ENCODE peak calls at places on chromosomes 1 and 21, in nine cellular contexts. Z is skeletal muscle cell, W is esophagus squamous epithelium, H is OCI-LY7, E is AG10803, T is adrenal gland, M is aorta, F is HFF-Myc, X is fibroblast of the aortic adventitia. D is an unnamed sample.

GRCh38 chr21:28644762-28645161 is 347.9 kb downstream of the LTN1 start:
- DNase-seq in X (peak), H (no peak), M (no peak), W (no peak), E (peak), Z (no peak), F (no peak), T (no peak), D (no peak)

GRCh38 chr1:100316622-100317021 is 35.7 kb upstream of the CDC14A start:
- DNase-seq in Z (no peak), X (no peak), W (no peak), F (no peak), H (no peak), E (no peak), M (no peak), T (no peak), D (no peak)

GRCh38 chr1:185654199-185654951 is 79.8 kb upstream of the HMCN1 start:
- DNase-seq in Z (no peak), M (no peak), W (no peak), F (no peak), H (no peak), X (no peak), T (no peak), E (peak), D (no peak)

GRCh38 chr21:42513151-42513984 is at the start of gene SLC37A1:
- DNase-seq in M (no peak), Z (no peak), T (no peak), H (peak), W (no peak), E (no peak), X (no peak), F (no peak), D (no peak)

GRCh38 chr1:66576645-66577044 is 42.7 kb downstream of the SGIP1 start:
- DNase-seq in H (no peak), X (peak), E (no peak), F (no peak), Z (no peak), W (no peak), T (no peak), M (no peak), D (peak)

GRCh38 chr21:32726742-32727477 is 903 bp downstream of the SYNJ1 start:
- DNase-seq in F (no peak), T (peak), Z (no peak), M (no peak), E (peak), X (peak), W (no peak), H (peak), D (peak)

GRCh38 chr1:220368352-220369265 is 96.4 kb upstream of the RAB3GAP2 start:
- DNase-seq in H (no peak), T (no peak), E (peak), M (no peak), X (no peak), F (peak), Z (peak), W (no peak), D (no peak)

GRCh38 chr1:26607191-26607590 is 77.6 kb downstream of the RPS6KA1 start:
- DNase-seq in F (no peak), W (no peak), M (no peak), H (no peak), X (peak), Z (no peak), T (no peak), E (peak), D (no peak)

GRCh38 chr1:15139654-15140350 is 13.7 kb upstream of the TMEM51 start:
- DNase-seq in T (peak), F (no peak), W (no peak), E (no peak), M (no peak), H (no peak), X (no peak), Z (no peak), D (peak)

GRCh38 chr1:212287261-212287895 is 2.2 kb downstream of the PPP2R5A start:
- DNase-seq in E (no peak), Z (no peak), W (no peak), M (no peak), X (no peak), F (no peak), H (peak), T (no peak), D (peak)

GRCh38 chr1:3097861-3098260 is 28.9 kb downstream of the PRDM16 start:
- DNase-seq in X (no peak), Z (no peak), W (no peak), M (no peak), F (no peak), T (no peak), E (no peak), H (no peak), D (no peak)

GRCh38 chr1:26697441-26697977 is 1.7 kb downstream of the ARID1A start:
- DNase-seq in M (no peak), H (peak), F (no peak), W (no peak), E (no peak), Z (no peak), T (no peak), X (no peak), D (peak)

GRCh38 chr1:85135456-85135798 is 65.4 kb downstream of the SYDE2 start:
- DNase-seq in H (no peak), F (no peak), T (no peak), X (no peak), W (no peak), E (no peak), M (no peak), Z (no peak), D (no peak)

GRCh38 chr1:1308756-1309524 is 543 bp downstream of the PUSL1 start:
- DNase-seq in T (no peak), E (no peak), Z (no peak), M (no peak), F (no peak), X (no peak), W (no peak), H (peak), D (no peak)

GRCh38 chr1:38488162-38488898 is 371.2 kb downstream of the RRAGC start:
- DNase-seq in F (no peak), W (no peak), X (no peak), Z (no peak), M (no peak), E (no peak), H (no peak), T (no peak), D (no peak)

GRCh38 chr1:229066591-229066990 is 204.3 kb upstream of the RAB4A start:
- DNase-seq in H (no peak), X (no peak), W (no peak), E (no peak), T (no peak), M (no peak), F (no peak), Z (no peak), D (no peak)

GRCh38 chr1:201149400-201149799 is 4.9 kb downstream of the TMEM9 start:
- DNase-seq in H (peak), Z (no peak), W (no peak), F (no peak), M (peak), T (no peak), E (peak), X (peak), D (no peak)

GRCh38 chr1:89900791-89901708 is 80.2 kb downstream of the LRRC8D start:
- DNase-seq in M (no peak), H (peak), T (no peak), Z (no peak), F (no peak), E (no peak), X (no peak), W (no peak), D (no peak)

GRCh38 chr1:66395202-66396061 is 138.5 kb upstream of the SGIP1 start:
- DNase-seq in X (peak), H (no peak), Z (no peak), M (no peak), E (no peak), W (no peak), T (peak), F (no peak), D (no peak)

GRCh38 chr1:151060241-151061011 is at the start of gene MLLT11:
- DNase-seq in X (peak), F (no peak), T (no peak), M (no peak), E (peak), Z (no peak), W (no peak), H (peak), D (peak)

GRCh38 chr1:230248876-230249275 is 177.3 kb downstream of the PGBD5 start:
- DNase-seq in F (no peak), M (no peak), T (no peak), H (no peak), Z (no peak), W (no peak), E (no peak), X (peak), D (no peak)

GRCh38 chr1:4700801-4701200 is 46.4 kb downstream of the AJAP1 start:
- DNase-seq in W (no peak), E (no peak), M (no peak), F (no peak), H (peak), T (no peak), X (no peak), Z (no peak), D (no peak)

GRCh38 chr1:174719194-174719593 is 271.4 kb downstream of the GPR52 start:
- DNase-seq in T (no peak), W (no peak), M (no peak), H (no peak), E (no peak), F (no peak), X (no peak), Z (no peak), D (no peak)

GRCh38 chr1:85495556-85495955 is 30.6 kb upstream of the DDAH1 start:
- DNase-seq in Z (no peak), F (no peak), E (peak), W (no peak), M (no peak), T (no peak), X (peak), H (no peak), D (peak)

GRCh38 chr21:26840912-26841311 is 4.3 kb downstream of the ADAMTS1 start:
- DNase-seq in X (peak), F (no peak), E (peak), W (no peak), T (peak), Z (no peak), H (no peak), M (peak), D (peak)

GRCh38 chr21:34020005-34020847 is 53.2 kb upstream of the MRPS6 start:
- DNase-seq in F (no peak), W (no peak), T (peak), M (no peak), X (peak), E (peak), H (peak), Z (peak), D (peak)

GRCh38 chr21:33266784-33267135 is 593 bp downstream of the IL10RB start:
- DNase-seq in F (no peak), Z (no peak), T (no peak), W (no peak), E (no peak), X (peak), M (no peak), H (peak), D (no peak)

GRCh38 chr21:45876381-45877159 is 105.0 kb upstream of the COL6A1 start:
- DNase-seq in T (no peak), X (no peak), F (no peak), E (peak), M (peak), W (no peak), H (no peak), Z (peak), D (no peak)

GRCh38 chr21:45875881-45876280 is 105.7 kb upstream of the COL6A1 start:
- DNase-seq in M (peak), T (no peak), W (no peak), F (no peak), H (no peak), E (no peak), X (no peak), Z (no peak), D (no peak)

GRCh38 chr21:45875416-45875760 is 106.2 kb upstream of the COL6A1 start:
- DNase-seq in F (no peak), W (no peak), X (no peak), M (peak), T (no peak), H (no peak), Z (no peak), E (no peak), D (no peak)

GRCh38 chr21:45877821-45878469 is 103.6 kb upstream of the COL6A1 start:
- DNase-seq in T (no peak), Z (no peak), W (no peak), F (no peak), H (no peak), M (peak), E (peak), X (no peak), D (peak)

DNA sequence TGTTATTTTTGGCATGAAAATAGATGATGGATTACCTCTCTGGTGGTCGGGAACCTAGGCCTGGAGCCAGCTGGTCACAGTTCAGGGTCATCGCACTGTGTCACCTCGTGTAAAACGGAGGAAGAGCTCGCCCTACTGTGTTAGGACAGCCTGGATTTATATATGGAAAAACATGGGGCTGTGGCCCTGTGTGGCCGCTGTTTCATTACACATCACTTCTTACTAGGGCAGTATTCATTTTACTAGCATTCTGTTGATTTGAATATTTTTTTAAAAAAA is 104.5 kb upstream of the COL6A1 start:
- DNase-seq in T (no peak), M (peak), H (no peak), F (no peak), Z (no peak), E (no peak), W (no peak), X (no peak), D (no peak)
- H3K4me3 ChIP-seq in T (no peak), M (no peak), H (no peak), F (no peak), Z (no peak), E (no peak), W (no peak), X (no peak), D (no peak)

GRCh38 chr1:20184997-20185833 is 681 bp upstream of the UBXN10 start:
- DNase-seq in X (no peak), Z (no peak), F (no peak), E (no peak), T (no peak), M (no peak), W (no peak), H (no peak), D (no peak)
- H3K4me3 ChIP-seq in X (no peak), Z (no peak), F (no peak), E (no peak), T (no peak), M (no peak), W (peak), H (peak), D (no peak)

GRCh38 chr1:153919879-153920852 is 2.6 kb downstream of the GATAD2B start:
- DNase-seq in F (peak), W (no peak), H (peak), E (peak), M (no peak), T (no peak), X (peak), Z (no peak), D (no peak)

GRCh38 chr1:153922076-153922837 is 515 bp downstream of the GATAD2B start:
- DNase-seq in T (no peak), E (no peak), M (peak), X (no peak), H (peak), W (no peak), Z (no peak), F (no peak), D (peak)

GRCh38 chr1:153922838-153923652 is at the start of gene GATAD2B:
- DNase-seq in M (peak), X (peak), E (peak), T (peak), F (peak), W (peak), Z (peak), H (peak), D (peak)

GRCh38 chr1:153921803-153922075 is 1.0 kb downstream of the GATAD2B start:
- DNase-seq in E (no peak), F (no peak), W (no peak), T (no peak), Z (no peak), X (no peak), M (no peak), H (peak), D (no peak)

DNA sequence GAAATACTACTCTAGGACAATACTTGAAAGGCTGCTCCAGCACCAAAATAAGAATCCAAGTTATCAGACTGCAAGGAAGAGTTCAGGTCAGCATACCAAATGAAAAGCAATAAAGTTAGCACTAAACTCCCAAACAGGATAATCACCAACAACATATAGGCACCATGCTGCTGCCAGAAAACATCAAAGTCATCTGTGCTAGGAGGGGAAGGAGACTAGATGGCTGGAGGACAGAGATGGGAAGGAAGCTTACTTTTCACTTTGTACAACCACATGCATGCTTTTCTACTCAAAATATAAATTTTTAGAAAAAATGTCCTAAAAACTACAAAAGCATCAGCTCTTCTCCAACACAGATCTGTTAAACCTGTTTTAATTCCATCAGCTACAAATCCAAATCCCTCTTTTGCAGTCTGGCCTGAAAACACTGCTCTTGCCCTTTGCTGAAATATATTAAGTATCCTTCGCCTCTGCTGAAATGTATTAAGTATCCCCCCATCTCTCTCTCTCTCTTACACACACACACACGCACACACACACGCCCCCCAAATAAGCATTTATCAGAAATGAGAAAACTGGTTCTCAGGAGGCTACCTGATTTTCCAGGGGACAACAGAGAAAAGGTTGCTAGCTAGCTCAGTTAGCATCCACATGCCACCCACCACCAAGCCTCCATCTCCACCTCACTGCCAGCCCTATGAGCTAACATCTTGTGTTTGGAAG is 1.5 kb downstream of the GATAD2B start:
- DNase-seq in E (no peak), W (no peak), T (no peak), X (no peak), H (no peak), M (no peak), Z (no peak), F (no peak), D (no peak)
- H3K4me3 ChIP-seq in E (peak), W (peak), T (no peak), X (peak), H (peak), M (peak), Z (peak), F (peak), D (peak)

GRCh38 chr21:40335689-40336088 is 468.5 kb downstream of the PCP4 start:
- DNase-seq in T (no peak), H (no peak), E (no peak), X (no peak), M (no peak), F (no peak), Z (no peak), W (no peak), D (no peak)
- H3K4me3 ChIP-seq in T (no peak), H (no peak), E (no peak), X (no peak), M (no peak), F (no peak), Z (no peak), W (no peak), D (no peak)

GRCh38 chr1:116375165-116375883 is 2.3 kb downstream of the ATP1A1 start:
- DNase-seq in W (no peak), Z (no peak), M (no peak), X (no peak), E (no peak), F (no peak), H (peak), T (no peak), D (no peak)

GRCh38 chr1:116377564-116378529 is 4.8 kb downstream of the ATP1A1 start:
- DNase-seq in H (peak), X (peak), M (peak), Z (peak), F (peak), T (peak), E (peak), W (no peak), D (no peak)

GRCh38 chr1:116374340-116375164 is 1.5 kb downstream of the ATP1A1 start:
- DNase-seq in T (no peak), M (no peak), W (no peak), Z (no peak), H (peak), F (no peak), E (no peak), X (no peak), D (peak)

GRCh38 chr1:116375884-116376733 is 3.1 kb downstream of the ATP1A1 start:
- DNase-seq in W (no peak), X (peak), T (peak), M (peak), E (peak), Z (peak), F (peak), H (peak), D (no peak)

GRCh38 chr1:116376734-116377096 is 3.7 kb downstream of the ATP1A1 start:
- DNase-seq in E (peak), T (no peak), F (no peak), Z (no peak), M (no peak), X (peak), H (no peak), W (no peak), D (no peak)
- H3K4me3 ChIP-seq in E (no peak), T (no peak), F (peak), Z (no peak), M (no peak), X (peak), H (peak), W (peak), D (no peak)

D was measured in SJCRH30.